ENCODE peak calls at places on chromosome 4, in five cellular contexts. One of them, this sample, is unnamed.

GRCh38 chr4:77399831-77400230 is 205.8 kb upstream of the CXCL13 start:
- DNase-seq in K562: no peak
- DNase-seq in IMR-90: no peak
- DNase-seq in SK-N-SH: no peak
- DNase-seq in A549: no peak
- DNase-seq in this sample: no peak

GRCh38 chr4:41512604-41513003 is 25.4 kb upstream of the LIMCH1 start:
- DNase-seq in A549: no peak
- DNase-seq in IMR-90: no peak
- DNase-seq in SK-N-SH: no peak
- DNase-seq in K562: no peak
- DNase-seq in this sample: no peak

GRCh38 chr4:26151615-26152014 is 169.2 kb upstream of the RBPJ start:
- DNase-seq in A549: no peak
- DNase-seq in K562: no peak
- DNase-seq in SK-N-SH: no peak
- DNase-seq in IMR-90: peak
- DNase-seq in this sample: no peak

GRCh38 chr4:25031077-25031606 is 396 bp upstream of the LGI2 start:
- DNase-seq in K562: no peak
- DNase-seq in IMR-90: no peak
- DNase-seq in A549: no peak
- DNase-seq in SK-N-SH: peak
- DNase-seq in this sample: no peak

GRCh38 chr4:5839751-5840674 is 52.9 kb downstream of the CRMP1 start:
- DNase-seq in IMR-90: no peak
- DNase-seq in K562: no peak
- DNase-seq in SK-N-SH: no peak
- DNase-seq in A549: no peak
- DNase-seq in this sample: no peak

GRCh38 chr4:87659247-87659931 is 9.3 kb downstream of the DMP1 start:
- DNase-seq in A549: peak
- DNase-seq in K562: no peak
- DNase-seq in SK-N-SH: no peak
- DNase-seq in IMR-90: no peak
- DNase-seq in this sample: no peak

GRCh38 chr4:101833455-101833854 is 42.9 kb downstream of the BANK1 start:
- DNase-seq in K562: no peak
- DNase-seq in IMR-90: no peak
- DNase-seq in SK-N-SH: no peak
- DNase-seq in A549: no peak
- DNase-seq in this sample: no peak

GRCh38 chr4:16516796-16517413 is 290.6 kb upstream of the TAPT1 start:
- DNase-seq in IMR-90: peak
- DNase-seq in K562: no peak
- DNase-seq in SK-N-SH: peak
- DNase-seq in A549: no peak
- DNase-seq in this sample: no peak

GRCh38 chr4:11566440-11567022 is 137.8 kb upstream of the HS3ST1 start:
- DNase-seq in A549: no peak
- DNase-seq in SK-N-SH: no peak
- DNase-seq in K562: no peak
- DNase-seq in IMR-90: peak
- DNase-seq in this sample: no peak

GRCh38 chr4:37802068-37802666 is 24.3 kb upstream of the PGM2 start:
- DNase-seq in A549: peak
- DNase-seq in K562: no peak
- DNase-seq in IMR-90: peak
- DNase-seq in SK-N-SH: peak
- DNase-seq in this sample: no peak

GRCh38 chr4:150960818-150961217 is 54.3 kb downstream of the LRBA start:
- DNase-seq in A549: peak
- DNase-seq in SK-N-SH: peak
- DNase-seq in IMR-90: no peak
- DNase-seq in K562: peak
- DNase-seq in this sample: no peak

GRCh38 chr4:17807446-17807845 is 3.1 kb downstream of the DCAF16 start:
- DNase-seq in SK-N-SH: no peak
- DNase-seq in IMR-90: peak
- DNase-seq in A549: no peak
- DNase-seq in K562: no peak
- DNase-seq in this sample: no peak

GRCh38 chr4:40055873-40056721 is 553 bp upstream of the N4BP2 start:
- DNase-seq in A549: peak
- DNase-seq in IMR-90: peak
- DNase-seq in SK-N-SH: peak
- DNase-seq in K562: peak
- DNase-seq in this sample: no peak
- TF ChIP-seq SMC3 in A549: no peak
- TF ChIP-seq SMC3 in IMR-90: no peak
- TF ChIP-seq SMC3 in SK-N-SH: no peak
- TF ChIP-seq SMC3 in K562: no peak
- TF ChIP-seq SMC3 in this sample: no peak

GRCh38 chr4:53591372-53591892 is at the start of gene LNX1:
- DNase-seq in K562: peak
- DNase-seq in IMR-90: no peak
- DNase-seq in SK-N-SH: no peak
- DNase-seq in A549: no peak
- DNase-seq in this sample: no peak
- H3K27ac ChIP-seq in K562: peak
- H3K27ac ChIP-seq in IMR-90: no peak
- H3K27ac ChIP-seq in SK-N-SH: no peak
- H3K27ac ChIP-seq in A549: peak
- H3K27ac ChIP-seq in this sample: no peak

DNA sequence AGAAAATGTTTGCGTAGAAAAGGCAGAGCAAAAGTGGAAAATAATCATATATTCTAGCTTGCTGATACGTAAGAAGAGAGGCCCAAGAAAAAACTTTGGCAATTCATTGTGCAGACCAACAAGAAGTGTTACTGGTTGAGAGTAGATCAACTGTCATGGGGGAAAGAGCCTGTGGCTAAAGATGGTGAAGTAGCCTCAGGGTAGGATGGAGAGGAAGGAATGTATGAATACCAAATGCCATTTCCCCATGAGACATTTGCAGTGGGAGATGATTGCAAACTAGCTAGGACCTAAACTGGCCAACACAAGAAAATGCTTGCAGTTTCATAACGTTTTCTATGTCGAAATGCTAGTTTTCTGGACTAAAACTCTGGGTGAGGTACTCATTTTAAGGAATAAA is 47.7 kb upstream of the ADGRL3 start:
- DNase-seq in K562: no peak
- DNase-seq in SK-N-SH: no peak
- DNase-seq in A549: no peak
- DNase-seq in IMR-90: no peak
- DNase-seq in this sample: no peak
- TF ChIP-seq RCOR1 in K562: no peak
- TF ChIP-seq RCOR1 in SK-N-SH: no peak
- TF ChIP-seq RCOR1 in A549: no peak
- TF ChIP-seq RCOR1 in IMR-90: no peak
- TF ChIP-seq RCOR1 in this sample: no peak

GRCh38 chr4:174116021-174116420 is 167.4 kb downstream of the FBXO8 start:
- DNase-seq in A549: no peak
- DNase-seq in SK-N-SH: no peak
- DNase-seq in IMR-90: no peak
- DNase-seq in K562: no peak
- DNase-seq in this sample: no peak

GRCh38 chr4:174110180-174110579 is 173.3 kb downstream of the FBXO8 start:
- DNase-seq in K562: no peak
- DNase-seq in SK-N-SH: no peak
- DNase-seq in IMR-90: no peak
- DNase-seq in A549: no peak
- DNase-seq in this sample: no peak

GRCh38 chr4:174107749-174108354 is 175.6 kb downstream of the FBXO8 start:
- DNase-seq in A549: no peak
- DNase-seq in SK-N-SH: no peak
- DNase-seq in K562: no peak
- DNase-seq in IMR-90: no peak
- DNase-seq in this sample: no peak

DNA sequence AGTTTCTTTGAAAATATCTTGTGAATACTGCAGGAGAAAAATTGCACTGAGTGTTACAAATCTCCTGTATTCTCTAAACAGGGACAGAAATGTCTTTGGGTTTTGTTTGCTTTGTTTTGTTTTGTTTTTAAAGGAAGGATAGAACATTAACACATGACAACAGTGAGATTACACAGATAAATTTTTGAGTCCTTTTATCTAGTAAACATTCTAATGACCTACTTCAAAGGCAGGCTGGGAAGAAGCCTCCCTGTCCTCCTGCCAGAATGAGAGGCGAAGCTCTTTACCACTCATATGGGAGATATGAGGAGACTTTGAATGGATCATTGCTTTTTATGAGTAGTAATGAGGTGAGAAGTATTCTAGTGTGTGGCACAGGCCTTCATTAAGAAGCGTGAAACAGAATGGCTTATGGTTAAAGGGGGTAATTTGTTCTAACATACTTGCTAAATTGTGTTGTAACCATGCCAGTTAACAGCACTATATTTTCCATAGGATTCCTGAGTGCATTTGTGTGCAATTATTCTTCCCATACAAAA is 172.0 kb downstream of the FBXO8 start:
- DNase-seq in SK-N-SH: no peak
- DNase-seq in A549: no peak
- DNase-seq in K562: no peak
- DNase-seq in IMR-90: no peak
- DNase-seq in this sample: no peak
- TF ChIP-seq SMC3 in SK-N-SH: no peak
- TF ChIP-seq SMC3 in A549: no peak
- TF ChIP-seq SMC3 in K562: no peak
- TF ChIP-seq SMC3 in IMR-90: no peak
- TF ChIP-seq SMC3 in this sample: no peak

GRCh38 chr4:105843941-105844340 is 51.3 kb upstream of the NPNT start:
- DNase-seq in K562: no peak
- DNase-seq in A549: no peak
- DNase-seq in IMR-90: no peak
- DNase-seq in SK-N-SH: no peak
- DNase-seq in this sample: no peak
- H3K27ac ChIP-seq in K562: no peak
- H3K27ac ChIP-seq in A549: no peak
- H3K27ac ChIP-seq in IMR-90: no peak
- H3K27ac ChIP-seq in SK-N-SH: no peak
- H3K27ac ChIP-seq in this sample: no peak

This sample was measured in GM12878.